ENCODE peak calls at places on chromosomes 12 and 14, in nine cellular contexts. One of them, this sample, is unnamed.

GRCh38 chr12:67457136-67457535 is 188.0 kb downstream of the CAND1 start:
- DNase-seq in Caco-2: no peak
- DNase-seq in activated CD4-positive, alpha-beta T cell treated with anti-CD3 and anti-CD28 coated beads for 36 hours: no peak
- DNase-seq in IMR-90: no peak
- DNase-seq in lower leg skin: no peak
- DNase-seq in cerebellar cortex: no peak
- DNase-seq in iris pigment epithelial cell: no peak
- DNase-seq in stimulated activated CD4-positive, alpha-beta T cell treated with anti-CD3 and anti-CD28 coated beads, TNF-alpha, amount 100 ng/mL, for 4 hours: no peak
- DNase-seq in renal cortical epithelial cell: no peak
- DNase-seq in this sample: no peak

GRCh38 chr12:101086490-101086889 is 123.5 kb downstream of the SLC5A8 start:
- DNase-seq in cerebellar cortex: no peak
- DNase-seq in lower leg skin: no peak
- DNase-seq in IMR-90: peak; percentile 46
- DNase-seq in renal cortical epithelial cell: peak; percentile 51
- DNase-seq in Caco-2: no peak
- DNase-seq in iris pigment epithelial cell: peak; percentile 49
- DNase-seq in stimulated activated CD4-positive, alpha-beta T cell treated with anti-CD3 and anti-CD28 coated beads, TNF-alpha, amount 100 ng/mL, for 4 hours: no peak
- DNase-seq in activated CD4-positive, alpha-beta T cell treated with anti-CD3 and anti-CD28 coated beads for 36 hours: no peak
- DNase-seq in this sample: peak; percentile 15

GRCh38 chr12:123891516-123892179 is 81.0 kb downstream of the CCDC92 start:
- DNase-seq in stimulated activated CD4-positive, alpha-beta T cell treated with anti-CD3 and anti-CD28 coated beads, TNF-alpha, amount 100 ng/mL, for 4 hours: no peak
- DNase-seq in Caco-2: no peak
- DNase-seq in IMR-90: no peak
- DNase-seq in iris pigment epithelial cell: peak; percentile 13
- DNase-seq in cerebellar cortex: no peak
- DNase-seq in renal cortical epithelial cell: no peak
- DNase-seq in activated CD4-positive, alpha-beta T cell treated with anti-CD3 and anti-CD28 coated beads for 36 hours: no peak
- DNase-seq in lower leg skin: no peak
- DNase-seq in this sample: no peak

GRCh38 chr12:45289245-45290217 is 73.6 kb downstream of the ANO6 start:
- DNase-seq in iris pigment epithelial cell: no peak
- DNase-seq in lower leg skin: no peak
- DNase-seq in activated CD4-positive, alpha-beta T cell treated with anti-CD3 and anti-CD28 coated beads for 36 hours: no peak
- DNase-seq in Caco-2: no peak
- DNase-seq in renal cortical epithelial cell: no peak
- DNase-seq in stimulated activated CD4-positive, alpha-beta T cell treated with anti-CD3 and anti-CD28 coated beads, TNF-alpha, amount 100 ng/mL, for 4 hours: no peak
- DNase-seq in IMR-90: peak; percentile 55
- DNase-seq in cerebellar cortex: no peak
- DNase-seq in this sample: no peak

GRCh38 chr14:31137214-31137889 is 70.2 kb downstream of the HECTD1 start:
- DNase-seq in cerebellar cortex: no peak
- DNase-seq in activated CD4-positive, alpha-beta T cell treated with anti-CD3 and anti-CD28 coated beads for 36 hours: no peak
- DNase-seq in iris pigment epithelial cell: no peak
- DNase-seq in stimulated activated CD4-positive, alpha-beta T cell treated with anti-CD3 and anti-CD28 coated beads, TNF-alpha, amount 100 ng/mL, for 4 hours: no peak
- DNase-seq in Caco-2: no peak
- DNase-seq in IMR-90: no peak
- DNase-seq in renal cortical epithelial cell: no peak
- DNase-seq in lower leg skin: no peak
- DNase-seq in this sample: no peak

GRCh38 chr14:70189678-70190077 is 927 bp upstream of the SLC8A3 start:
- DNase-seq in lower leg skin: no peak
- DNase-seq in renal cortical epithelial cell: no peak
- DNase-seq in stimulated activated CD4-positive, alpha-beta T cell treated with anti-CD3 and anti-CD28 coated beads, TNF-alpha, amount 100 ng/mL, for 4 hours: no peak
- DNase-seq in iris pigment epithelial cell: no peak
- DNase-seq in IMR-90: no peak
- DNase-seq in Caco-2: no peak
- DNase-seq in cerebellar cortex: peak; percentile 5
- DNase-seq in activated CD4-positive, alpha-beta T cell treated with anti-CD3 and anti-CD28 coated beads for 36 hours: no peak
- DNase-seq in this sample: no peak

GRCh38 chr12:69553626-69554248 is 31.5 kb upstream of the CCT2 start:
- DNase-seq in IMR-90: peak; percentile 72
- DNase-seq in stimulated activated CD4-positive, alpha-beta T cell treated with anti-CD3 and anti-CD28 coated beads, TNF-alpha, amount 100 ng/mL, for 4 hours: no peak
- DNase-seq in Caco-2: no peak
- DNase-seq in activated CD4-positive, alpha-beta T cell treated with anti-CD3 and anti-CD28 coated beads for 36 hours: no peak
- DNase-seq in iris pigment epithelial cell: peak; percentile 77
- DNase-seq in cerebellar cortex: peak; percentile 61
- DNase-seq in renal cortical epithelial cell: peak; percentile 90
- DNase-seq in lower leg skin: no peak
- DNase-seq in this sample: peak; percentile 25

GRCh38 chr12:92561543-92561899 is 141.3 kb upstream of the PLEKHG7 start:
- DNase-seq in renal cortical epithelial cell: peak; percentile 86
- DNase-seq in activated CD4-positive, alpha-beta T cell treated with anti-CD3 and anti-CD28 coated beads for 36 hours: no peak
- DNase-seq in stimulated activated CD4-positive, alpha-beta T cell treated with anti-CD3 and anti-CD28 coated beads, TNF-alpha, amount 100 ng/mL, for 4 hours: no peak
- DNase-seq in iris pigment epithelial cell: peak; percentile 95
- DNase-seq in lower leg skin: no peak
- DNase-seq in IMR-90: peak; percentile 91
- DNase-seq in Caco-2: no peak
- DNase-seq in cerebellar cortex: peak; percentile 99
- DNase-seq in this sample: no peak

GRCh38 chr14:61532818-61533217 is 162.5 kb upstream of the HIF1A start:
- DNase-seq in iris pigment epithelial cell: no peak
- DNase-seq in cerebellar cortex: no peak
- DNase-seq in activated CD4-positive, alpha-beta T cell treated with anti-CD3 and anti-CD28 coated beads for 36 hours: no peak
- DNase-seq in stimulated activated CD4-positive, alpha-beta T cell treated with anti-CD3 and anti-CD28 coated beads, TNF-alpha, amount 100 ng/mL, for 4 hours: no peak
- DNase-seq in IMR-90: no peak
- DNase-seq in renal cortical epithelial cell: no peak
- DNase-seq in Caco-2: no peak
- DNase-seq in lower leg skin: peak; percentile 20
- DNase-seq in this sample: no peak

GRCh38 chr12:1044697-1045096 is 53.7 kb downstream of the ERC1 start:
- DNase-seq in Caco-2: no peak
- DNase-seq in IMR-90: peak; percentile 53
- DNase-seq in renal cortical epithelial cell: peak; percentile 31
- DNase-seq in stimulated activated CD4-positive, alpha-beta T cell treated with anti-CD3 and anti-CD28 coated beads, TNF-alpha, amount 100 ng/mL, for 4 hours: no peak
- DNase-seq in iris pigment epithelial cell: peak; percentile 34
- DNase-seq in cerebellar cortex: no peak
- DNase-seq in activated CD4-positive, alpha-beta T cell treated with anti-CD3 and anti-CD28 coated beads for 36 hours: no peak
- DNase-seq in lower leg skin: no peak
- DNase-seq in this sample: no peak

GRCh38 chr14:51845811-51846210 is 14.6 kb upstream of the GNG2 start:
- DNase-seq in lower leg skin: no peak
- DNase-seq in iris pigment epithelial cell: no peak
- DNase-seq in Caco-2: no peak
- DNase-seq in cerebellar cortex: no peak
- DNase-seq in stimulated activated CD4-positive, alpha-beta T cell treated with anti-CD3 and anti-CD28 coated beads, TNF-alpha, amount 100 ng/mL, for 4 hours: no peak
- DNase-seq in renal cortical epithelial cell: no peak
- DNase-seq in activated CD4-positive, alpha-beta T cell treated with anti-CD3 and anti-CD28 coated beads for 36 hours: no peak
- DNase-seq in IMR-90: no peak
- DNase-seq in this sample: no peak

GRCh38 chr12:863285-863684 is 86.2 kb downstream of the RAD52 start:
- DNase-seq in lower leg skin: no peak
- DNase-seq in Caco-2: no peak
- DNase-seq in activated CD4-positive, alpha-beta T cell treated with anti-CD3 and anti-CD28 coated beads for 36 hours: no peak
- DNase-seq in iris pigment epithelial cell: no peak
- DNase-seq in stimulated activated CD4-positive, alpha-beta T cell treated with anti-CD3 and anti-CD28 coated beads, TNF-alpha, amount 100 ng/mL, for 4 hours: no peak
- DNase-seq in cerebellar cortex: no peak
- DNase-seq in IMR-90: no peak
- DNase-seq in renal cortical epithelial cell: no peak
- DNase-seq in this sample: no peak

GRCh38 chr12:3042394-3042793 is 34.8 kb upstream of the TSPAN9 start:
- DNase-seq in lower leg skin: no peak
- DNase-seq in stimulated activated CD4-positive, alpha-beta T cell treated with anti-CD3 and anti-CD28 coated beads, TNF-alpha, amount 100 ng/mL, for 4 hours: no peak
- DNase-seq in cerebellar cortex: no peak
- DNase-seq in Caco-2: no peak
- DNase-seq in renal cortical epithelial cell: no peak
- DNase-seq in activated CD4-positive, alpha-beta T cell treated with anti-CD3 and anti-CD28 coated beads for 36 hours: no peak
- DNase-seq in iris pigment epithelial cell: no peak
- DNase-seq in IMR-90: no peak
- DNase-seq in this sample: no peak

GRCh38 chr12:13834241-13834640 is 147.2 kb downstream of the GRIN2B start:
- DNase-seq in cerebellar cortex: no peak
- DNase-seq in renal cortical epithelial cell: no peak
- DNase-seq in iris pigment epithelial cell: no peak
- DNase-seq in Caco-2: no peak
- DNase-seq in IMR-90: no peak
- DNase-seq in stimulated activated CD4-positive, alpha-beta T cell treated with anti-CD3 and anti-CD28 coated beads, TNF-alpha, amount 100 ng/mL, for 4 hours: no peak
- DNase-seq in activated CD4-positive, alpha-beta T cell treated with anti-CD3 and anti-CD28 coated beads for 36 hours: no peak
- DNase-seq in lower leg skin: no peak
- DNase-seq in this sample: no peak

GRCh38 chr12:70571705-70572269 is 65.4 kb downstream of the PTPRB start:
- DNase-seq in renal cortical epithelial cell: no peak
- DNase-seq in activated CD4-positive, alpha-beta T cell treated with anti-CD3 and anti-CD28 coated beads for 36 hours: no peak
- DNase-seq in lower leg skin: no peak
- DNase-seq in stimulated activated CD4-positive, alpha-beta T cell treated with anti-CD3 and anti-CD28 coated beads, TNF-alpha, amount 100 ng/mL, for 4 hours: no peak
- DNase-seq in iris pigment epithelial cell: no peak
- DNase-seq in IMR-90: peak; percentile 7
- DNase-seq in Caco-2: no peak
- DNase-seq in cerebellar cortex: no peak
- DNase-seq in this sample: no peak

This sample was measured in NCI-H2227 treated with DMSO at 0.1 percent for 48 hours.